ENCODE peak calls at places on chromosome 10, in seven cellular contexts. I, P, F, U, Q, V and C are unnamed samples.

GRCh38 chr10:127313996-127314700 is 117.8 kb upstream of the INSYN2A start:
- DNase-seq in I (no peak), P (no peak), F (no peak), U (no peak), Q (no peak), V (no peak), C (no peak)

GRCh38 chr10:6416892-6417512 is 163.1 kb downstream of the PRKCQ start:
- DNase-seq in I (no peak), P (peak), F (peak), U (no peak), Q (no peak), V (no peak), C (peak)

GRCh38 chr10:69384320-69384719 is 32.4 kb downstream of the TACR2 start:
- DNase-seq in I (no peak), P (no peak), F (no peak), U (no peak), Q (no peak), V (no peak), C (no peak)

GRCh38 chr10:101289541-101289940 is 60.3 kb upstream of the LBX1 start:
- DNase-seq in I (no peak), P (no peak), F (no peak), U (no peak), Q (no peak), V (no peak), C (no peak)

GRCh38 chr10:124699471-124700292 is 44.5 kb downstream of the FAM53B start:
- DNase-seq in I (no peak), P (no peak), F (no peak), U (no peak), Q (no peak), V (no peak), C (no peak)

GRCh38 chr10:58743466-58744115 is 230.9 kb downstream of the BICC1 start:
- DNase-seq in I (no peak), P (no peak), F (peak), U (no peak), Q (no peak), V (no peak), C (no peak)

GRCh38 chr10:86392723-86393094 is 26.1 kb upstream of the GRID1 start:
- DNase-seq in I (no peak), P (no peak), F (no peak), U (no peak), Q (no peak), V (no peak), C (no peak)

GRCh38 chr10:113207924-113208323 is 257.9 kb downstream of the TCF7L2 start:
- DNase-seq in I (no peak), P (no peak), F (no peak), U (no peak), Q (no peak), V (no peak), C (no peak)

GRCh38 chr10:71719042-71719441 is 536 bp downstream of the C10orf105 start:
- DNase-seq in I (no peak), P (no peak), F (no peak), U (no peak), Q (peak), V (no peak), C (no peak)